ENCODE peak calls at places on chromosomes 2 and 18, in ten cellular contexts. One of them, this sample, is unnamed. For H3K4me1, the result is how much of the 10 kb centered on the place peaks cover.

GRCh38 chr2:177433402-177433801 is 40.8 kb downstream of the AGPS start:
- DNase-seq in GM12878: no peak
- DNase-seq in astrocyte: peak
- DNase-seq in MM.1S: no peak
- DNase-seq in HCT116: no peak
- DNase-seq in neuronal stem cell: no peak
- DNase-seq in GM23248: peak
- DNase-seq in fibroblast of lung: peak
- DNase-seq in neural progenitor cell: no peak
- DNase-seq in K562: peak
- DNase-seq in this sample: peak

GRCh38 chr18:73520229-73520628 is 627.4 kb downstream of the FBXO15 start:
- DNase-seq in HCT116: no peak
- DNase-seq in astrocyte: no peak
- DNase-seq in GM12878: no peak
- DNase-seq in K562: no peak
- DNase-seq in MM.1S: no peak
- DNase-seq in GM23248: peak
- DNase-seq in fibroblast of lung: no peak
- DNase-seq in neural progenitor cell: peak
- DNase-seq in neuronal stem cell: peak
- DNase-seq in this sample: no peak

GRCh38 chr2:108409768-108410167 is 32.0 kb downstream of the SULT1C4 start:
- DNase-seq in astrocyte: peak
- DNase-seq in neural progenitor cell: no peak
- DNase-seq in GM12878: no peak
- DNase-seq in K562: no peak
- DNase-seq in neuronal stem cell: no peak
- DNase-seq in HCT116: no peak
- DNase-seq in fibroblast of lung: peak
- DNase-seq in MM.1S: no peak
- DNase-seq in GM23248: peak
- DNase-seq in this sample: no peak

GRCh38 chr2:174794851-174795374 is 30.6 kb upstream of the CHRNA1 start:
- DNase-seq in MM.1S: no peak
- DNase-seq in fibroblast of lung: peak
- DNase-seq in K562: no peak
- DNase-seq in HCT116: no peak
- DNase-seq in neural progenitor cell: no peak
- DNase-seq in GM12878: no peak
- DNase-seq in GM23248: peak
- DNase-seq in neuronal stem cell: no peak
- DNase-seq in astrocyte: peak
- DNase-seq in this sample: no peak

GRCh38 chr2:112636605-112637288 is 9.0 kb upstream of the SLC20A1 start:
- DNase-seq in GM23248: no peak
- DNase-seq in neuronal stem cell: no peak
- DNase-seq in K562: no peak
- DNase-seq in fibroblast of lung: no peak
- DNase-seq in neural progenitor cell: no peak
- DNase-seq in HCT116: no peak
- DNase-seq in astrocyte: no peak
- DNase-seq in MM.1S: peak
- DNase-seq in GM12878: no peak
- DNase-seq in this sample: no peak

GRCh38 chr2:133885847-133886246 is 317.6 kb upstream of the NCKAP5 start:
- DNase-seq in neural progenitor cell: no peak
- DNase-seq in astrocyte: no peak
- DNase-seq in MM.1S: no peak
- DNase-seq in GM23248: no peak
- DNase-seq in HCT116: no peak
- DNase-seq in neuronal stem cell: no peak
- DNase-seq in GM12878: no peak
- DNase-seq in fibroblast of lung: peak
- DNase-seq in K562: no peak
- DNase-seq in this sample: peak

GRCh38 chr2:196074631-196075030 is 6.0 kb upstream of the DNAH7 start:
- DNase-seq in HCT116: no peak
- DNase-seq in neuronal stem cell: no peak
- DNase-seq in MM.1S: no peak
- DNase-seq in neural progenitor cell: no peak
- DNase-seq in fibroblast of lung: no peak
- DNase-seq in astrocyte: no peak
- DNase-seq in GM12878: no peak
- DNase-seq in GM23248: no peak
- DNase-seq in K562: no peak
- DNase-seq in this sample: no peak

GRCh38 chr2:4246364-4247131 is 543.2 kb downstream of the DCDC2C start:
- DNase-seq in astrocyte: no peak
- DNase-seq in neuronal stem cell: no peak
- DNase-seq in MM.1S: no peak
- DNase-seq in fibroblast of lung: no peak
- DNase-seq in K562: no peak
- DNase-seq in GM12878: no peak
- DNase-seq in GM23248: no peak
- DNase-seq in HCT116: no peak
- DNase-seq in neural progenitor cell: peak
- DNase-seq in this sample: no peak

GRCh38 chr2:205769494-205769848 is 87.2 kb downstream of the NRP2 start:
- DNase-seq in GM12878: no peak
- DNase-seq in HCT116: no peak
- DNase-seq in K562: no peak
- DNase-seq in neural progenitor cell: no peak
- DNase-seq in GM23248: peak
- DNase-seq in MM.1S: no peak
- DNase-seq in neuronal stem cell: no peak
- DNase-seq in astrocyte: peak
- DNase-seq in fibroblast of lung: peak
- DNase-seq in this sample: peak

GRCh38 chr2:199495147-199495546 is 37.4 kb upstream of the SATB2 start:
- DNase-seq in fibroblast of lung: no peak
- DNase-seq in HCT116: no peak
- DNase-seq in neural progenitor cell: no peak
- DNase-seq in GM23248: no peak
- DNase-seq in MM.1S: no peak
- DNase-seq in astrocyte: no peak
- DNase-seq in K562: no peak
- DNase-seq in GM12878: no peak
- DNase-seq in neuronal stem cell: no peak
- DNase-seq in this sample: peak

GRCh38 chr2:181570833-181571661 is 85.9 kb downstream of the CERKL start:
- DNase-seq in neural progenitor cell: no peak
- DNase-seq in HCT116: no peak
- DNase-seq in astrocyte: no peak
- DNase-seq in GM23248: peak
- DNase-seq in GM12878: no peak
- DNase-seq in neuronal stem cell: no peak
- DNase-seq in MM.1S: no peak
- DNase-seq in fibroblast of lung: peak
- DNase-seq in K562: no peak
- DNase-seq in this sample: no peak

GRCh38 chr18:13521418-13521817 is 204.9 kb downstream of the FAM210A start:
- DNase-seq in K562: no peak
- DNase-seq in MM.1S: no peak
- DNase-seq in fibroblast of lung: no peak
- DNase-seq in HCT116: no peak
- DNase-seq in neural progenitor cell: no peak
- DNase-seq in astrocyte: no peak
- DNase-seq in neuronal stem cell: no peak
- DNase-seq in GM23248: no peak
- DNase-seq in GM12878: no peak
- DNase-seq in this sample: no peak

GRCh38 chr2:168254158-168254935 is 7.0 kb upstream of the STK39 start:
- DNase-seq in neuronal stem cell: no peak
- DNase-seq in neural progenitor cell: no peak
- DNase-seq in GM23248: peak
- DNase-seq in MM.1S: no peak
- DNase-seq in K562: no peak
- DNase-seq in GM12878: no peak
- DNase-seq in fibroblast of lung: peak
- DNase-seq in HCT116: peak
- DNase-seq in astrocyte: no peak
- DNase-seq in this sample: peak

GRCh38 chr18:73511751-73512525 is 635.7 kb downstream of the FBXO15 start:
- DNase-seq in neural progenitor cell: no peak
- DNase-seq in GM23248: peak
- DNase-seq in astrocyte: peak
- DNase-seq in fibroblast of lung: peak
- DNase-seq in GM12878: no peak
- DNase-seq in K562: no peak
- DNase-seq in HCT116: no peak
- DNase-seq in neuronal stem cell: no peak
- DNase-seq in MM.1S: no peak
- DNase-seq in this sample: no peak

GRCh38 chr18:61942072-61942471 is 49.3 kb upstream of the RNF152 start:
- DNase-seq in GM12878: no peak
- DNase-seq in fibroblast of lung: no peak
- DNase-seq in neuronal stem cell: no peak
- DNase-seq in MM.1S: no peak
- DNase-seq in astrocyte: no peak
- DNase-seq in neural progenitor cell: no peak
- DNase-seq in K562: no peak
- DNase-seq in GM23248: no peak
- DNase-seq in HCT116: no peak
- DNase-seq in this sample: no peak
- H3K9ac ChIP-seq in GM12878: no peak
- H3K9ac ChIP-seq in fibroblast of lung: no peak
- H3K9ac ChIP-seq in neuronal stem cell: no peak
- H3K9ac ChIP-seq in MM.1S: no peak
- H3K9ac ChIP-seq in astrocyte: no peak
- H3K9ac ChIP-seq in neural progenitor cell: no peak
- H3K9ac ChIP-seq in K562: no peak
- H3K9ac ChIP-seq in GM23248: no peak
- H3K9ac ChIP-seq in HCT116: no peak
- H3K9ac ChIP-seq in this sample: no peak

GRCh38 chr2:127014630-127015029 is 92.3 kb downstream of the BIN1 start:
- DNase-seq in GM12878: no peak
- DNase-seq in neural progenitor cell: no peak
- DNase-seq in HCT116: no peak
- DNase-seq in fibroblast of lung: peak
- DNase-seq in neuronal stem cell: no peak
- DNase-seq in astrocyte: peak
- DNase-seq in K562: no peak
- DNase-seq in GM23248: peak
- DNase-seq in MM.1S: no peak
- DNase-seq in this sample: peak

GRCh38 chr2:127016329-127016728 is 90.6 kb downstream of the BIN1 start:
- DNase-seq in GM12878: no peak
- DNase-seq in neuronal stem cell: no peak
- DNase-seq in astrocyte: no peak
- DNase-seq in HCT116: no peak
- DNase-seq in GM23248: no peak
- DNase-seq in neural progenitor cell: no peak
- DNase-seq in fibroblast of lung: no peak
- DNase-seq in K562: no peak
- DNase-seq in MM.1S: no peak
- DNase-seq in this sample: no peak

GRCh38 chr2:127015106-127015910 is 91.6 kb downstream of the BIN1 start:
- DNase-seq in GM12878: no peak
- DNase-seq in MM.1S: no peak
- DNase-seq in neural progenitor cell: no peak
- DNase-seq in HCT116: no peak
- DNase-seq in K562: no peak
- DNase-seq in fibroblast of lung: peak
- DNase-seq in GM23248: peak
- DNase-seq in neuronal stem cell: no peak
- DNase-seq in astrocyte: peak
- DNase-seq in this sample: peak

GRCh38 chr2:127020536-127020935 is 86.4 kb downstream of the BIN1 start:
- DNase-seq in astrocyte: no peak
- DNase-seq in HCT116: no peak
- DNase-seq in GM12878: no peak
- DNase-seq in GM23248: no peak
- DNase-seq in neural progenitor cell: peak
- DNase-seq in K562: no peak
- DNase-seq in neuronal stem cell: no peak
- DNase-seq in MM.1S: no peak
- DNase-seq in fibroblast of lung: no peak
- DNase-seq in this sample: no peak

DNA sequence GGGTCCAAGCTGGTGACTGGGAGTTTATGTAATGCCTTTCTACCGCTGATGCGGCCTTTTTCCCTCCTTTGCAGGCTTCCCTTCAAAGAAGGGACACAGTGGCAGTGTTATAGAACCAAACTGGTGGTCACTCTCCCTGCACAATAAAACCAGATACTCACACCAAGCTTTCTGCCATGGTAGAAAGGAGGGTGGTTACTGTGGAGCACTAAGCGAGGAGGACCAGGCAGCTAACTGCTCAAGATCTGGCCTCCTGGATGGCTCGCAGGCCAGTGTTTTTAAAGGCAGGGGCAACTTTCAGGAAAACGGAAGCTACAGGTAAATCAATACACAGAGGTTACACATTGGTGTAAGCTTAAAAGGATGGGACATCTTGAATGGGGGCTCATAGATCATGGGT is 89.4 kb downstream of the BIN1 start:
- DNase-seq in MM.1S: no peak
- DNase-seq in HCT116: no peak
- DNase-seq in GM12878: no peak
- DNase-seq in fibroblast of lung: no peak
- DNase-seq in neural progenitor cell: no peak
- DNase-seq in neuronal stem cell: no peak
- DNase-seq in astrocyte: no peak
- DNase-seq in GM23248: no peak
- DNase-seq in K562: no peak
- DNase-seq in this sample: no peak
- H2AFZ ChIP-seq in MM.1S: no peak
- H2AFZ ChIP-seq in HCT116: no peak
- H2AFZ ChIP-seq in GM12878: no peak
- H2AFZ ChIP-seq in fibroblast of lung: no peak
- H2AFZ ChIP-seq in neural progenitor cell: no peak
- H2AFZ ChIP-seq in neuronal stem cell: no peak
- H2AFZ ChIP-seq in astrocyte: no peak
- H2AFZ ChIP-seq in GM23248: no peak
- H2AFZ ChIP-seq in K562: no peak
- H2AFZ ChIP-seq in this sample: no peak

GRCh38 chr18:44180683-44181082 is 500.0 kb upstream of the SETBP1 start:
- DNase-seq in astrocyte: peak
- DNase-seq in GM12878: no peak
- DNase-seq in GM23248: peak
- DNase-seq in fibroblast of lung: peak
- DNase-seq in MM.1S: no peak
- DNase-seq in K562: no peak
- DNase-seq in neural progenitor cell: no peak
- DNase-seq in HCT116: no peak
- DNase-seq in neuronal stem cell: no peak
- DNase-seq in this sample: peak
- H3K4me1 ChIP-seq in astrocyte: under half
- H3K4me1 ChIP-seq in GM12878: under half
- H3K4me1 ChIP-seq in GM23248: under half
- H3K4me1 ChIP-seq in fibroblast of lung: under half
- H3K4me1 ChIP-seq in MM.1S: under half
- H3K4me1 ChIP-seq in K562: under half
- H3K4me1 ChIP-seq in neural progenitor cell: under half
- H3K4me1 ChIP-seq in HCT116: under half
- H3K4me1 ChIP-seq in neuronal stem cell: under half
- H3K4me1 ChIP-seq in this sample: under half

DNA sequence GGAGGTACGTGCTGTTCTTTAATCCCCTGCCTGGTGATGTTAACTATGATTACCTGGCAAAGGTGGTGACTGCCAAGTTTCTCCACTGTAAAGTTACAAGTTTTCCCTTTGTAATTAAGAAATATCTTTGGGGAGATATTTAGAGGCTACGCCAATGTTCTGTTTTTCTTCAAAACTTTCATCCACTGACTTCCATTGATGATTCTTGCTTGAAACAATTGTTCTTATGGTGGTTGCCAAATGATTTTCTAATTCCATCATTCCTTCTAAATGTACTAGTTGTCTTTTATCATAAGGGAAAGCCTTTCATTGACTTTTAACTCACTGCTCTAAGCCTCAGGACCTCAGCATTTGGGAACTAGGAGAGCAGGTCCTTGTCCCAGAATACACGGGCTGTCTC is 205.5 kb downstream of the SMAD7 start:
- DNase-seq in GM12878: no peak
- DNase-seq in K562: no peak
- DNase-seq in fibroblast of lung: no peak
- DNase-seq in MM.1S: no peak
- DNase-seq in GM23248: no peak
- DNase-seq in HCT116: no peak
- DNase-seq in neural progenitor cell: no peak
- DNase-seq in astrocyte: no peak
- DNase-seq in neuronal stem cell: no peak
- DNase-seq in this sample: no peak
- H3K9ac ChIP-seq in GM12878: no peak
- H3K9ac ChIP-seq in K562: no peak
- H3K9ac ChIP-seq in fibroblast of lung: no peak
- H3K9ac ChIP-seq in MM.1S: no peak
- H3K9ac ChIP-seq in GM23248: peak
- H3K9ac ChIP-seq in HCT116: no peak
- H3K9ac ChIP-seq in neural progenitor cell: no peak
- H3K9ac ChIP-seq in astrocyte: no peak
- H3K9ac ChIP-seq in neuronal stem cell: no peak
- H3K9ac ChIP-seq in this sample: no peak